ENCODE peak calls at places on chromosomes 6 and 20, in ten cellular contexts. U, R, V, L, E, G, Q, F, J and S are unnamed samples.

GRCh38 chr6:82182756-82183155 is 64.8 kb downstream of the IBTK start:
- DNase-seq in U (peak; percentile 70), J (no peak), F (no peak), E (no peak), G (no peak), Q (no peak), V (no peak), R (no peak), L (no peak), S (no peak)

GRCh38 chr6:163814494-163815364 is 400.2 kb downstream of the QKI start:
- DNase-seq in L (peak; percentile 34), U (peak; percentile 88), Q (no peak), V (no peak), E (no peak), R (no peak), J (no peak), G (no peak), F (no peak), S (no peak)

GRCh38 chr6:37407948-37408347 is 25.1 kb upstream of the CMTR1 start:
- DNase-seq in L (no peak), V (no peak), U (no peak), Q (no peak), R (no peak), E (no peak), F (no peak), G (no peak), J (no peak), S (no peak)

GRCh38 chr20:62366370-62367135 is 559 bp downstream of the LAMA5 start:
- DNase-seq in U (no peak), L (no peak), G (peak; percentile 56), Q (peak; percentile 74), E (no peak), R (peak; percentile 85), J (no peak), V (no peak), F (no peak), S (no peak)

GRCh38 chr6:17497701-17498100 is 102.4 kb upstream of the FAM8A1 start:
- DNase-seq in F (no peak), R (no peak), E (no peak), J (no peak), Q (no peak), V (no peak), U (no peak), L (no peak), G (no peak), S (peak; percentile 49)

GRCh38 chr6:56838016-56838555 is 116.8 kb upstream of the BEND6 start:
- DNase-seq in Q (no peak), U (no peak), F (no peak), E (no peak), R (no peak), L (no peak), J (no peak), G (no peak), V (no peak), S (no peak)

GRCh38 chr20:62770916-62771315 is 25.4 kb upstream of the MRGBP start:
- DNase-seq in Q (no peak), L (no peak), E (no peak), R (no peak), J (no peak), F (no peak), V (no peak), U (no peak), G (peak; percentile 22), S (no peak)

GRCh38 chr6:33091957-33092356 is 16.2 kb downstream of the HLA-DPB1 start:
- DNase-seq in V (peak; percentile 8), G (peak; percentile 63), L (no peak), Q (no peak), U (no peak), E (peak; percentile 34), J (peak; percentile 62), R (no peak), F (no peak), S (no peak)

GRCh38 chr20:17998446-17998845 is 29.6 kb downstream of the MGME1 start:
- DNase-seq in R (no peak), G (no peak), U (no peak), F (no peak), Q (no peak), V (no peak), L (no peak), E (no peak), J (no peak), S (no peak)

GRCh38 chr20:17992847-17993508 is 24.2 kb downstream of the MGME1 start:
- DNase-seq in L (no peak), U (peak; percentile 27), E (no peak), G (no peak), V (no peak), J (no peak), Q (no peak), F (no peak), R (no peak), S (no peak)

GRCh38 chr20:17992224-17992637 is 23.4 kb downstream of the MGME1 start:
- DNase-seq in E (no peak), L (no peak), G (no peak), V (no peak), R (no peak), F (no peak), J (no peak), Q (no peak), U (no peak), S (no peak)

GRCh38 chr20:17993546-17993945 is 24.7 kb downstream of the MGME1 start:
- DNase-seq in J (no peak), U (no peak), G (no peak), V (no peak), F (no peak), E (no peak), R (no peak), L (no peak), Q (no peak), S (no peak)

DNA sequence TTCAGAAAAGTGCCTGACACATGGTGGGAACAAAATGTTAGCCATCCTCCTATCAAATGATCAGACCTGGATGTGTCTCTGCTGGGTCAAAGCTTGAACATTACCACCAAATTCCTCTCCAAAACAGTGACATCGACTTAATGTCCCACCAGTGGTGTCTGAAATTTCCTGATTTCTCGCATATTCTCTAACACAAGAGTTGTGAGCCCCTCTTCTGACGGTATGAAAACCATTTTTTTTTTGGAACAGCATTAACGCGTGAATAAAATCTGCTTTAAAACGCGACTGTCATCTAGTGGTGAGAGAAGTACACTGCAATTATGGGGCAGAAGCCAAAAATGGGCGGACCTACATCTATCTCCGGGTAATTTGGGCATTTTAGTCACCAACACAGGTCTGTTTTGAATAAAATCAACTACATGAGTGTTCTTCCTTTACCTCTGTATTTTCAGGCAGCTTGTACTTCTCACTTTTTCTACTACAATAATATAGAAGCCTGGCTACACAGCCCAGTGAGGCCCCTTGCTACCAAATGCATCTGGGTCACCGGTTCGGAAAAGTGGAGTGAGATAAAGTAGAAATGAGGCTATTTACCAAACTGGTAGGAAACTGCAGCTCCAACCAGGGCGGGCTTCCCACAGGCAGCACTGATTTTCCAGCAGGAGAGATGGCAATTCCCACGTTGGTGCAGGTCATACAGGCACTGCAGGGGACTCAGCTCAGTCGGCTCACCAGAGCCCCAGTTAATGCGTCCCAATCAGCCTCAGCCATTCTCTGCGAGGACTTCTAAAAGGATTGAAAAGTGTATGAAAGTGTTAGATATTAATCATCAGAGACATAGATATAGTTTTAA is 27.4 kb downstream of the MGME1 start:
- DNase-seq in V (peak; percentile 26), U (peak; percentile 74), F (no peak), L (peak; percentile 40), G (no peak), R (no peak), J (peak; percentile 36), Q (no peak), E (peak; percentile 60), S (no peak)
- H3K27ac ChIP-seq in V (no peak overlapping the region), U (no peak overlapping the region), F (no peak overlapping the region), L (no peak overlapping the region), G (no peak overlapping the region), R (no peak overlapping the region), J (no peak overlapping the region), Q (no peak overlapping the region), E (no peak overlapping the region), S (no peak overlapping the region)

GRCh38 chr6:5083307-5083583 is 1.9 kb upstream of the PPP1R3G start:
- DNase-seq in U (no peak), G (no peak), Q (no peak), F (no peak), L (no peak), R (no peak), E (no peak), V (no peak), J (no peak), S (no peak)

GRCh38 chr6:5084192-5084786 is 852 bp upstream of the PPP1R3G start:
- DNase-seq in R (peak; percentile 85), V (no peak), Q (peak; percentile 75), L (peak; percentile 64), U (no peak), F (no peak), E (peak; percentile 54), J (no peak), G (peak; percentile 73), S (no peak)

GRCh38 chr6:5084787-5085637 is at the start of gene PPP1R3G:
- DNase-seq in G (peak; percentile 79), R (peak; percentile 79), L (peak; percentile 71), V (no peak), U (peak; percentile 65), Q (peak; percentile 86), F (no peak), E (peak; percentile 56), J (no peak), S (peak; percentile 71)

GRCh38 chr6:5082487-5083306 is 2.4 kb upstream of the PPP1R3G start:
- DNase-seq in R (no peak), J (no peak), L (no peak), E (no peak), V (peak; percentile 10), G (no peak), Q (no peak), U (peak; percentile 81), F (no peak), S (no peak)

GRCh38 chr6:5083813-5084191 is 1.3 kb upstream of the PPP1R3G start:
- DNase-seq in G (no peak), R (no peak), Q (no peak), E (no peak), F (no peak), L (no peak), J (no peak), U (no peak), V (no peak), S (no peak)
- H3K27ac ChIP-seq in G (no peak overlapping the region), R (peak overlapping the region; percentile 86), Q (peak overlapping the region; percentile 86), E (peak overlapping the region; percentile 80), F (peak overlapping the region; percentile 67), L (peak overlapping the region; percentile 75), J (no peak overlapping the region), U (no peak overlapping the region), V (no peak overlapping the region), S (no peak overlapping the region)

GRCh38 chr20:37316775-37317170 is 27.3 kb downstream of the MANBAL start:
- DNase-seq in Q (peak; percentile 46), V (no peak), G (no peak), R (no peak), L (no peak), E (no peak), U (no peak), F (no peak), J (no peak), S (no peak)

GRCh38 chr20:37316116-37316774 is 26.8 kb downstream of the MANBAL start:
- DNase-seq in G (no peak), Q (no peak), U (no peak), V (no peak), J (peak; percentile 26), E (no peak), L (no peak), R (no peak), F (no peak), S (no peak)

GRCh38 chr20:37315293-37316110 is 26.0 kb downstream of the MANBAL start:
- DNase-seq in V (no peak), G (peak; percentile 77), J (no peak), R (peak; percentile 93), U (peak; percentile 92), E (no peak), F (no peak), Q (peak; percentile 95), L (peak; percentile 82), S (no peak)

GRCh38 chr20:37318046-37318445 is 27.9 kb upstream of the SRC start:
- DNase-seq in U (no peak), J (no peak), Q (no peak), L (no peak), R (peak; percentile 51), E (no peak), F (no peak), V (no peak), G (no peak), S (no peak)

DNA sequence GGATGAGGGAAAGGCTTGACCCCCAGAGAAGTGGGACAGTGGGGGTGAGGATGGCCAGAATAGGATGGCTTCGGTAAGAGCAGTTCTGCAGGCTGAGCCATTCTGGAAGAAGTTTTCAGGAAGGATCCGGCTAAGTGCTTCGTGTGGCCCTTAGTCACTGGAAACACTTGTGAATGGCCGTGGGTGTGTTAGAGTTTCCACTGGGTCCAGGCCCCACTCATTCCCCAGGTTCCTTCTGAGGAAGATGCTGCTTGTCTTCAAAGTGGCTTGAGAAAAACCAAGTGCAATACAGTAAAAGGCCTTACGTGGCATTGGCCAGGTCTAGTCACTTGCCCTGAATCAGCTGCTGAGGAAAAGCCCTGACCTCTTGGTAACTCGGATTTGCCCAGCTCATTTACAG is 27.9 kb downstream of the MANBAL start:
- DNase-seq in R (peak; percentile 46), F (no peak), U (no peak), V (no peak), J (no peak), E (no peak), G (no peak), L (no peak), Q (no peak), S (no peak)
- H3K27ac ChIP-seq in R (peak overlapping the region; percentile 9), F (no peak overlapping the region), U (no peak overlapping the region), V (no peak overlapping the region), J (no peak overlapping the region), E (no peak overlapping the region), G (no peak overlapping the region), L (peak overlapping the region; percentile 97), Q (peak overlapping the region; percentile 77), S (no peak overlapping the region)

DNA sequence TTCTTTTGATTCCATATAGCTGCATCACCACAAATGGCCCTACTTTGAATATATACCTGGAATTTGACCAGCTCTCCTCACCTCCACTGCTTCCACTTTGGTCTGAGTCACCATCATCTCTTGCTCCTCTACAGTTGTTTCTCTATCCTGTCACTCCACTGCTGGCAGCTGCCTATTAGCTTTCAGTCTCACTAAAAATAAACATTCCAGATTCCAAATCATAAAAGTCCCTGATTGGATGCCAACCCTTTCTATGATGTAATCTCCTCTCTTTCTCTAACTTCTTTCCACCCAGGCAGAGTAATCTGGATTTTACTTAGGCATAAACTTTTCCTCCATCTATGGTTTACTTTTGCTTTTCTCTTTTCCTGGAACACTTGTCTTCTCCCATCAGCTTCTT is 49.1 kb downstream of the RFPL4B start:
- DNase-seq in L (no peak), R (no peak), J (no peak), G (no peak), U (peak; percentile 4), F (no peak), V (no peak), Q (no peak), E (no peak), S (no peak)
- H3K27ac ChIP-seq in L (no peak overlapping the region), R (no peak overlapping the region), J (no peak overlapping the region), G (no peak overlapping the region), U (no peak overlapping the region), F (no peak overlapping the region), V (no peak overlapping the region), Q (no peak overlapping the region), E (no peak overlapping the region), S (no peak overlapping the region)